ENCODE peak calls at places on chromosomes 1 and 21, in nine cellular contexts. One of them, this sample, is unnamed.

GRCh38 chr1:24435782-24436365 is 20.3 kb downstream of the NIPAL3 start:
- DNase-seq in ELF-1: no peak
- DNase-seq in activated effector memory CD4-positive, alpha-beta T cell treated with Interleukin-2 at 50 U/mL for 16 hours: no peak
- DNase-seq in putamen: peak
- DNase-seq in activated T-cell treated with anti-CD3 and anti-CD28 coated beads, Interleukin-2, amount 50 U/mL, for 72 hours: no peak
- DNase-seq in activated gamma-delta T cell treated with Interleukin-2 at 50 U/mL for 16 hours: no peak
- DNase-seq in SK-MEL-5: peak
- DNase-seq in heart left ventricle: no peak
- DNase-seq in lung: no peak
- DNase-seq in this sample: no peak

GRCh38 chr1:85612704-85613361 is 32.3 kb downstream of the CCN1 start:
- DNase-seq in ELF-1: peak
- DNase-seq in activated effector memory CD4-positive, alpha-beta T cell treated with Interleukin-2 at 50 U/mL for 16 hours: no peak
- DNase-seq in putamen: no peak
- DNase-seq in activated T-cell treated with anti-CD3 and anti-CD28 coated beads, Interleukin-2, amount 50 U/mL, for 72 hours: no peak
- DNase-seq in activated gamma-delta T cell treated with Interleukin-2 at 50 U/mL for 16 hours: no peak
- DNase-seq in SK-MEL-5: peak
- DNase-seq in heart left ventricle: no peak
- DNase-seq in lung: peak
- DNase-seq in this sample: no peak

GRCh38 chr1:9066945-9067807 is 2.3 kb downstream of the SLC2A5 start:
- DNase-seq in ELF-1: no peak
- DNase-seq in activated effector memory CD4-positive, alpha-beta T cell treated with Interleukin-2 at 50 U/mL for 16 hours: no peak
- DNase-seq in putamen: no peak
- DNase-seq in activated T-cell treated with anti-CD3 and anti-CD28 coated beads, Interleukin-2, amount 50 U/mL, for 72 hours: no peak
- DNase-seq in activated gamma-delta T cell treated with Interleukin-2 at 50 U/mL for 16 hours: no peak
- DNase-seq in SK-MEL-5: peak
- DNase-seq in heart left ventricle: peak
- DNase-seq in lung: peak
- DNase-seq in this sample: no peak

GRCh38 chr1:155136728-155137127 is 1.1 kb downstream of the SLC50A1 start:
- DNase-seq in ELF-1: peak
- DNase-seq in activated effector memory CD4-positive, alpha-beta T cell treated with Interleukin-2 at 50 U/mL for 16 hours: peak
- DNase-seq in putamen: no peak
- DNase-seq in activated T-cell treated with anti-CD3 and anti-CD28 coated beads, Interleukin-2, amount 50 U/mL, for 72 hours: no peak
- DNase-seq in activated gamma-delta T cell treated with Interleukin-2 at 50 U/mL for 16 hours: no peak
- DNase-seq in SK-MEL-5: no peak
- DNase-seq in heart left ventricle: no peak
- DNase-seq in lung: no peak
- DNase-seq in this sample: peak

GRCh38 chr1:199041173-199041914 is 402.5 kb downstream of the PTPRC start:
- DNase-seq in ELF-1: no peak
- DNase-seq in activated effector memory CD4-positive, alpha-beta T cell treated with Interleukin-2 at 50 U/mL for 16 hours: no peak
- DNase-seq in putamen: no peak
- DNase-seq in activated T-cell treated with anti-CD3 and anti-CD28 coated beads, Interleukin-2, amount 50 U/mL, for 72 hours: peak
- DNase-seq in activated gamma-delta T cell treated with Interleukin-2 at 50 U/mL for 16 hours: no peak
- DNase-seq in SK-MEL-5: no peak
- DNase-seq in heart left ventricle: no peak
- DNase-seq in lung: no peak
- DNase-seq in this sample: no peak

GRCh38 chr1:62590255-62590969 is 6.9 kb upstream of the ANGPTL3 start:
- DNase-seq in ELF-1: no peak
- DNase-seq in activated effector memory CD4-positive, alpha-beta T cell treated with Interleukin-2 at 50 U/mL for 16 hours: no peak
- DNase-seq in putamen: no peak
- DNase-seq in activated T-cell treated with anti-CD3 and anti-CD28 coated beads, Interleukin-2, amount 50 U/mL, for 72 hours: no peak
- DNase-seq in activated gamma-delta T cell treated with Interleukin-2 at 50 U/mL for 16 hours: no peak
- DNase-seq in SK-MEL-5: no peak
- DNase-seq in heart left ventricle: no peak
- DNase-seq in lung: no peak
- DNase-seq in this sample: no peak

GRCh38 chr1:19818324-19818723 is 3.2 kb upstream of the RNF186 start:
- DNase-seq in ELF-1: no peak
- DNase-seq in activated effector memory CD4-positive, alpha-beta T cell treated with Interleukin-2 at 50 U/mL for 16 hours: no peak
- DNase-seq in putamen: no peak
- DNase-seq in activated T-cell treated with anti-CD3 and anti-CD28 coated beads, Interleukin-2, amount 50 U/mL, for 72 hours: no peak
- DNase-seq in activated gamma-delta T cell treated with Interleukin-2 at 50 U/mL for 16 hours: no peak
- DNase-seq in SK-MEL-5: no peak
- DNase-seq in heart left ventricle: no peak
- DNase-seq in lung: no peak
- DNase-seq in this sample: no peak

GRCh38 chr1:228059536-228060457 is 22.7 kb upstream of the ARF1 start:
- DNase-seq in ELF-1: peak
- DNase-seq in activated effector memory CD4-positive, alpha-beta T cell treated with Interleukin-2 at 50 U/mL for 16 hours: peak
- DNase-seq in putamen: no peak
- DNase-seq in activated T-cell treated with anti-CD3 and anti-CD28 coated beads, Interleukin-2, amount 50 U/mL, for 72 hours: peak
- DNase-seq in activated gamma-delta T cell treated with Interleukin-2 at 50 U/mL for 16 hours: peak
- DNase-seq in SK-MEL-5: peak
- DNase-seq in heart left ventricle: peak
- DNase-seq in lung: peak
- DNase-seq in this sample: no peak

GRCh38 chr1:93519196-93519825 is 71.4 kb downstream of the FNBP1L start:
- DNase-seq in ELF-1: no peak
- DNase-seq in activated effector memory CD4-positive, alpha-beta T cell treated with Interleukin-2 at 50 U/mL for 16 hours: no peak
- DNase-seq in putamen: no peak
- DNase-seq in activated T-cell treated with anti-CD3 and anti-CD28 coated beads, Interleukin-2, amount 50 U/mL, for 72 hours: no peak
- DNase-seq in activated gamma-delta T cell treated with Interleukin-2 at 50 U/mL for 16 hours: no peak
- DNase-seq in SK-MEL-5: no peak
- DNase-seq in heart left ventricle: no peak
- DNase-seq in lung: no peak
- DNase-seq in this sample: no peak

GRCh38 chr1:228095938-228096337 is 7.2 kb downstream of the C1orf35 start:
- DNase-seq in ELF-1: peak
- DNase-seq in activated effector memory CD4-positive, alpha-beta T cell treated with Interleukin-2 at 50 U/mL for 16 hours: no peak
- DNase-seq in putamen: no peak
- DNase-seq in activated T-cell treated with anti-CD3 and anti-CD28 coated beads, Interleukin-2, amount 50 U/mL, for 72 hours: no peak
- DNase-seq in activated gamma-delta T cell treated with Interleukin-2 at 50 U/mL for 16 hours: no peak
- DNase-seq in SK-MEL-5: no peak
- DNase-seq in heart left ventricle: no peak
- DNase-seq in lung: no peak
- DNase-seq in this sample: no peak

GRCh38 chr1:54227091-54227602 is 27.2 kb downstream of the MRPL37 start:
- DNase-seq in ELF-1: peak
- DNase-seq in activated effector memory CD4-positive, alpha-beta T cell treated with Interleukin-2 at 50 U/mL for 16 hours: no peak
- DNase-seq in putamen: no peak
- DNase-seq in activated T-cell treated with anti-CD3 and anti-CD28 coated beads, Interleukin-2, amount 50 U/mL, for 72 hours: no peak
- DNase-seq in activated gamma-delta T cell treated with Interleukin-2 at 50 U/mL for 16 hours: no peak
- DNase-seq in SK-MEL-5: peak
- DNase-seq in heart left ventricle: no peak
- DNase-seq in lung: no peak
- DNase-seq in this sample: no peak

GRCh38 chr1:20110679-20111078 is 8.7 kb downstream of the PLA2G2D start:
- DNase-seq in ELF-1: peak
- DNase-seq in activated effector memory CD4-positive, alpha-beta T cell treated with Interleukin-2 at 50 U/mL for 16 hours: no peak
- DNase-seq in putamen: no peak
- DNase-seq in activated T-cell treated with anti-CD3 and anti-CD28 coated beads, Interleukin-2, amount 50 U/mL, for 72 hours: no peak
- DNase-seq in activated gamma-delta T cell treated with Interleukin-2 at 50 U/mL for 16 hours: no peak
- DNase-seq in SK-MEL-5: peak
- DNase-seq in heart left ventricle: peak
- DNase-seq in lung: no peak
- DNase-seq in this sample: no peak

GRCh38 chr1:222975472-222976122 is 160.8 kb downstream of the DISP1 start:
- DNase-seq in ELF-1: no peak
- DNase-seq in activated effector memory CD4-positive, alpha-beta T cell treated with Interleukin-2 at 50 U/mL for 16 hours: no peak
- DNase-seq in putamen: no peak
- DNase-seq in activated T-cell treated with anti-CD3 and anti-CD28 coated beads, Interleukin-2, amount 50 U/mL, for 72 hours: no peak
- DNase-seq in activated gamma-delta T cell treated with Interleukin-2 at 50 U/mL for 16 hours: no peak
- DNase-seq in SK-MEL-5: no peak
- DNase-seq in heart left ventricle: no peak
- DNase-seq in lung: no peak
- DNase-seq in this sample: no peak

GRCh38 chr1:94591791-94592565 is 50.4 kb upstream of the F3 start:
- DNase-seq in ELF-1: no peak
- DNase-seq in activated effector memory CD4-positive, alpha-beta T cell treated with Interleukin-2 at 50 U/mL for 16 hours: no peak
- DNase-seq in putamen: peak
- DNase-seq in activated T-cell treated with anti-CD3 and anti-CD28 coated beads, Interleukin-2, amount 50 U/mL, for 72 hours: no peak
- DNase-seq in activated gamma-delta T cell treated with Interleukin-2 at 50 U/mL for 16 hours: no peak
- DNase-seq in SK-MEL-5: no peak
- DNase-seq in heart left ventricle: no peak
- DNase-seq in lung: no peak
- DNase-seq in this sample: no peak

GRCh38 chr1:59262631-59263030 is 34.3 kb upstream of the FGGY start:
- DNase-seq in ELF-1: no peak
- DNase-seq in activated effector memory CD4-positive, alpha-beta T cell treated with Interleukin-2 at 50 U/mL for 16 hours: no peak
- DNase-seq in putamen: no peak
- DNase-seq in activated T-cell treated with anti-CD3 and anti-CD28 coated beads, Interleukin-2, amount 50 U/mL, for 72 hours: no peak
- DNase-seq in activated gamma-delta T cell treated with Interleukin-2 at 50 U/mL for 16 hours: no peak
- DNase-seq in SK-MEL-5: no peak
- DNase-seq in heart left ventricle: no peak
- DNase-seq in lung: no peak
- DNase-seq in this sample: no peak

GRCh38 chr1:89998306-89998705 is 3.4 kb downstream of the ZNF326 start:
- DNase-seq in ELF-1: no peak
- DNase-seq in activated effector memory CD4-positive, alpha-beta T cell treated with Interleukin-2 at 50 U/mL for 16 hours: no peak
- DNase-seq in putamen: no peak
- DNase-seq in activated T-cell treated with anti-CD3 and anti-CD28 coated beads, Interleukin-2, amount 50 U/mL, for 72 hours: no peak
- DNase-seq in activated gamma-delta T cell treated with Interleukin-2 at 50 U/mL for 16 hours: no peak
- DNase-seq in SK-MEL-5: peak
- DNase-seq in heart left ventricle: no peak
- DNase-seq in lung: no peak
- DNase-seq in this sample: no peak

GRCh38 chr1:162387226-162388082 is 5.9 kb downstream of the C1orf226 start:
- DNase-seq in ELF-1: no peak
- DNase-seq in activated effector memory CD4-positive, alpha-beta T cell treated with Interleukin-2 at 50 U/mL for 16 hours: no peak
- DNase-seq in putamen: no peak
- DNase-seq in activated T-cell treated with anti-CD3 and anti-CD28 coated beads, Interleukin-2, amount 50 U/mL, for 72 hours: no peak
- DNase-seq in activated gamma-delta T cell treated with Interleukin-2 at 50 U/mL for 16 hours: no peak
- DNase-seq in SK-MEL-5: no peak
- DNase-seq in heart left ventricle: no peak
- DNase-seq in lung: no peak
- DNase-seq in this sample: no peak

GRCh38 chr1:19357299-19357698 is 45.2 kb downstream of the SLC66A1 start:
- DNase-seq in ELF-1: no peak
- DNase-seq in activated effector memory CD4-positive, alpha-beta T cell treated with Interleukin-2 at 50 U/mL for 16 hours: no peak
- DNase-seq in putamen: no peak
- DNase-seq in activated T-cell treated with anti-CD3 and anti-CD28 coated beads, Interleukin-2, amount 50 U/mL, for 72 hours: no peak
- DNase-seq in activated gamma-delta T cell treated with Interleukin-2 at 50 U/mL for 16 hours: no peak
- DNase-seq in SK-MEL-5: no peak
- DNase-seq in heart left ventricle: no peak
- DNase-seq in lung: no peak
- DNase-seq in this sample: no peak

GRCh38 chr1:81584398-81584797 is 216.3 kb upstream of the ADGRL2 start:
- DNase-seq in ELF-1: no peak
- DNase-seq in activated effector memory CD4-positive, alpha-beta T cell treated with Interleukin-2 at 50 U/mL for 16 hours: no peak
- DNase-seq in putamen: no peak
- DNase-seq in activated T-cell treated with anti-CD3 and anti-CD28 coated beads, Interleukin-2, amount 50 U/mL, for 72 hours: no peak
- DNase-seq in activated gamma-delta T cell treated with Interleukin-2 at 50 U/mL for 16 hours: no peak
- DNase-seq in SK-MEL-5: no peak
- DNase-seq in heart left ventricle: no peak
- DNase-seq in lung: no peak
- DNase-seq in this sample: no peak

GRCh38 chr1:209823143-209824041 is 4.4 kb upstream of the UTP25 start:
- DNase-seq in ELF-1: no peak
- DNase-seq in activated effector memory CD4-positive, alpha-beta T cell treated with Interleukin-2 at 50 U/mL for 16 hours: no peak
- DNase-seq in putamen: peak
- DNase-seq in activated T-cell treated with anti-CD3 and anti-CD28 coated beads, Interleukin-2, amount 50 U/mL, for 72 hours: peak
- DNase-seq in activated gamma-delta T cell treated with Interleukin-2 at 50 U/mL for 16 hours: peak
- DNase-seq in SK-MEL-5: peak
- DNase-seq in heart left ventricle: no peak
- DNase-seq in lung: no peak
- DNase-seq in this sample: peak

GRCh38 chr1:206117151-206117948 is at the start of gene AVPR1B:
- DNase-seq in ELF-1: peak
- DNase-seq in activated effector memory CD4-positive, alpha-beta T cell treated with Interleukin-2 at 50 U/mL for 16 hours: no peak
- DNase-seq in putamen: no peak
- DNase-seq in activated T-cell treated with anti-CD3 and anti-CD28 coated beads, Interleukin-2, amount 50 U/mL, for 72 hours: peak
- DNase-seq in activated gamma-delta T cell treated with Interleukin-2 at 50 U/mL for 16 hours: no peak
- DNase-seq in SK-MEL-5: no peak
- DNase-seq in heart left ventricle: peak
- DNase-seq in lung: no peak
- DNase-seq in this sample: peak

GRCh38 chr21:26115899-26116298 is 54.7 kb downstream of the APP start:
- DNase-seq in ELF-1: no peak
- DNase-seq in activated effector memory CD4-positive, alpha-beta T cell treated with Interleukin-2 at 50 U/mL for 16 hours: no peak
- DNase-seq in putamen: peak
- DNase-seq in activated T-cell treated with anti-CD3 and anti-CD28 coated beads, Interleukin-2, amount 50 U/mL, for 72 hours: no peak
- DNase-seq in activated gamma-delta T cell treated with Interleukin-2 at 50 U/mL for 16 hours: no peak
- DNase-seq in SK-MEL-5: peak
- DNase-seq in heart left ventricle: no peak
- DNase-seq in lung: no peak
- DNase-seq in this sample: peak

GRCh38 chr1:62687421-62687902 is 724 bp downstream of the DOCK7 start:
- DNase-seq in ELF-1: peak
- DNase-seq in activated effector memory CD4-positive, alpha-beta T cell treated with Interleukin-2 at 50 U/mL for 16 hours: peak
- DNase-seq in putamen: peak
- DNase-seq in activated T-cell treated with anti-CD3 and anti-CD28 coated beads, Interleukin-2, amount 50 U/mL, for 72 hours: peak
- DNase-seq in activated gamma-delta T cell treated with Interleukin-2 at 50 U/mL for 16 hours: peak
- DNase-seq in SK-MEL-5: peak
- DNase-seq in heart left ventricle: peak
- DNase-seq in lung: peak
- DNase-seq in this sample: peak

GRCh38 chr1:23747947-23748346 is 4.7 kb downstream of the ELOA start:
- DNase-seq in ELF-1: no peak
- DNase-seq in activated effector memory CD4-positive, alpha-beta T cell treated with Interleukin-2 at 50 U/mL for 16 hours: no peak
- DNase-seq in putamen: no peak
- DNase-seq in activated T-cell treated with anti-CD3 and anti-CD28 coated beads, Interleukin-2, amount 50 U/mL, for 72 hours: no peak
- DNase-seq in activated gamma-delta T cell treated with Interleukin-2 at 50 U/mL for 16 hours: no peak
- DNase-seq in SK-MEL-5: no peak
- DNase-seq in heart left ventricle: no peak
- DNase-seq in lung: no peak
- DNase-seq in this sample: no peak

GRCh38 chr1:3713840-3714239 is 38.4 kb upstream of the CCDC27 start:
- DNase-seq in ELF-1: no peak
- DNase-seq in activated effector memory CD4-positive, alpha-beta T cell treated with Interleukin-2 at 50 U/mL for 16 hours: no peak
- DNase-seq in putamen: no peak
- DNase-seq in activated T-cell treated with anti-CD3 and anti-CD28 coated beads, Interleukin-2, amount 50 U/mL, for 72 hours: no peak
- DNase-seq in activated gamma-delta T cell treated with Interleukin-2 at 50 U/mL for 16 hours: no peak
- DNase-seq in SK-MEL-5: no peak
- DNase-seq in heart left ventricle: no peak
- DNase-seq in lung: no peak
- DNase-seq in this sample: no peak

GRCh38 chr1:171188388-171189266 is 3.5 kb downstream of the FMO2 start:
- DNase-seq in ELF-1: peak
- DNase-seq in activated effector memory CD4-positive, alpha-beta T cell treated with Interleukin-2 at 50 U/mL for 16 hours: no peak
- DNase-seq in putamen: no peak
- DNase-seq in activated T-cell treated with anti-CD3 and anti-CD28 coated beads, Interleukin-2, amount 50 U/mL, for 72 hours: peak
- DNase-seq in activated gamma-delta T cell treated with Interleukin-2 at 50 U/mL for 16 hours: peak
- DNase-seq in SK-MEL-5: peak
- DNase-seq in heart left ventricle: peak
- DNase-seq in lung: peak
- DNase-seq in this sample: peak

GRCh38 chr21:30674312-30674711 is 31.6 kb downstream of the KRTAP20-3 start:
- DNase-seq in ELF-1: no peak
- DNase-seq in activated effector memory CD4-positive, alpha-beta T cell treated with Interleukin-2 at 50 U/mL for 16 hours: no peak
- DNase-seq in putamen: peak
- DNase-seq in activated T-cell treated with anti-CD3 and anti-CD28 coated beads, Interleukin-2, amount 50 U/mL, for 72 hours: no peak
- DNase-seq in activated gamma-delta T cell treated with Interleukin-2 at 50 U/mL for 16 hours: no peak
- DNase-seq in SK-MEL-5: no peak
- DNase-seq in heart left ventricle: no peak
- DNase-seq in lung: no peak
- DNase-seq in this sample: no peak

GRCh38 chr1:89454845-89455521 is 69.6 kb upstream of the LRRC8B start:
- DNase-seq in ELF-1: no peak
- DNase-seq in activated effector memory CD4-positive, alpha-beta T cell treated with Interleukin-2 at 50 U/mL for 16 hours: peak
- DNase-seq in putamen: peak
- DNase-seq in activated T-cell treated with anti-CD3 and anti-CD28 coated beads, Interleukin-2, amount 50 U/mL, for 72 hours: peak
- DNase-seq in activated gamma-delta T cell treated with Interleukin-2 at 50 U/mL for 16 hours: peak
- DNase-seq in SK-MEL-5: peak
- DNase-seq in heart left ventricle: no peak
- DNase-seq in lung: no peak
- DNase-seq in this sample: peak

GRCh38 chr1:156664949-156665411 is 12.2 kb downstream of the NES start:
- DNase-seq in ELF-1: peak
- DNase-seq in activated effector memory CD4-positive, alpha-beta T cell treated with Interleukin-2 at 50 U/mL for 16 hours: no peak
- DNase-seq in putamen: no peak
- DNase-seq in activated T-cell treated with anti-CD3 and anti-CD28 coated beads, Interleukin-2, amount 50 U/mL, for 72 hours: no peak
- DNase-seq in activated gamma-delta T cell treated with Interleukin-2 at 50 U/mL for 16 hours: no peak
- DNase-seq in SK-MEL-5: no peak
- DNase-seq in heart left ventricle: peak
- DNase-seq in lung: no peak
- DNase-seq in this sample: peak

GRCh38 chr1:235018161-235018560 is 110.5 kb downstream of the TOMM20 start:
- DNase-seq in ELF-1: peak
- DNase-seq in activated effector memory CD4-positive, alpha-beta T cell treated with Interleukin-2 at 50 U/mL for 16 hours: no peak
- DNase-seq in putamen: no peak
- DNase-seq in activated T-cell treated with anti-CD3 and anti-CD28 coated beads, Interleukin-2, amount 50 U/mL, for 72 hours: no peak
- DNase-seq in activated gamma-delta T cell treated with Interleukin-2 at 50 U/mL for 16 hours: no peak
- DNase-seq in SK-MEL-5: peak
- DNase-seq in heart left ventricle: peak
- DNase-seq in lung: no peak
- DNase-seq in this sample: no peak

GRCh38 chr1:24138481-24139158 is 4.3 kb downstream of the IL22RA1 start:
- DNase-seq in ELF-1: no peak
- DNase-seq in activated effector memory CD4-positive, alpha-beta T cell treated with Interleukin-2 at 50 U/mL for 16 hours: no peak
- DNase-seq in putamen: no peak
- DNase-seq in activated T-cell treated with anti-CD3 and anti-CD28 coated beads, Interleukin-2, amount 50 U/mL, for 72 hours: no peak
- DNase-seq in activated gamma-delta T cell treated with Interleukin-2 at 50 U/mL for 16 hours: no peak
- DNase-seq in SK-MEL-5: no peak
- DNase-seq in heart left ventricle: no peak
- DNase-seq in lung: no peak
- DNase-seq in this sample: no peak